ENCODE peak calls at places on chromosomes 13 and 19, in four cellular contexts. Q is small intestine, J is thoracic aorta, A is left lung. H is an unnamed sample.

GRCh38 chr13:84686458-84686857 is 804.2 kb upstream of the SLITRK1 start:
- DNase-seq in Q (peak; percentile 26), J (no peak), A (no peak), H (no peak)

GRCh38 chr19:40370997-40371801 is 18.8 kb downstream of the HIPK4 start:
- DNase-seq in Q (no peak), J (no peak), A (no peak), H (no peak)

GRCh38 chr13:89846890-89847585 is 1500.4 kb upstream of the MIR17HG start:
- DNase-seq in Q (no peak), J (no peak), A (no peak), H (no peak)

GRCh38 chr19:12202250-12202649 is 39.4 kb downstream of the ZNF136 start:
- DNase-seq in Q (peak; percentile 61), J (no peak), A (no peak), H (no peak)

GRCh38 chr19:31353826-31354225 is 4.6 kb upstream of the TSHZ3 start:
- DNase-seq in Q (no peak), J (no peak), A (no peak), H (no peak)

GRCh38 chr19:543912-544608 is at the start of gene GZMM:
- DNase-seq in Q (peak; percentile 36), J (no peak), A (peak; percentile 73), H (no peak)

GRCh38 chr13:110442946-110443632 is 118.4 kb downstream of the RAB20 start:
- DNase-seq in Q (no peak), J (no peak), A (no peak), H (no peak)

GRCh38 chr19:6213696-6214585 is 65.8 kb downstream of the MLLT1 start:
- DNase-seq in Q (no peak), J (no peak), A (no peak), H (no peak)

GRCh38 chr19:11554160-11554559 is 4.9 kb downstream of the ELOF1 start:
- DNase-seq in Q (no peak), J (no peak), A (no peak), H (no peak)

GRCh38 chr19:52992109-52993004 is 21.4 kb upstream of the ERVV-1 start:
- DNase-seq in Q (no peak), J (no peak), A (peak; percentile 78), H (peak; percentile 30)

GRCh38 chr13:78194904-78195639 is 276.4 kb upstream of the EDNRB start:
- DNase-seq in Q (no peak), J (no peak), A (no peak), H (no peak)

GRCh38 chr19:18304496-18305312 is 18.2 kb downstream of the LSM4 start:
- DNase-seq in Q (peak; percentile 78), J (peak; percentile 69), A (peak; percentile 94), H (peak; percentile 94)

GRCh38 chr13:40379794-40380608 is 286.4 kb downstream of the FOXO1 start:
- DNase-seq in Q (no peak), J (no peak), A (no peak), H (no peak)

GRCh38 chr13:30453727-30454126 is 12.0 kb downstream of the HMGB1 start:
- DNase-seq in Q (no peak), J (no peak), A (no peak), H (no peak)

GRCh38 chr13:40031031-40031430 is 375.6 kb downstream of the COG6 start:
- DNase-seq in Q (no peak), J (no peak), A (no peak), H (peak; percentile 10)

GRCh38 chr13:29429496-29429895 is 166.0 kb downstream of the SLC7A1 start:
- DNase-seq in Q (no peak), J (no peak), A (no peak), H (no peak)

GRCh38 chr19:5539431-5539833 is 28.3 kb downstream of the TINCR start:
- DNase-seq in Q (no peak), J (no peak), A (no peak), H (no peak)

GRCh38 chr19:50266896-50267295 is 62.3 kb downstream of the KCNC3 start:
- DNase-seq in Q (peak; percentile 53), J (no peak), A (no peak), H (no peak)

GRCh38 chr13:99434258-99434788 is 66.9 kb upstream of the TM9SF2 start:
- DNase-seq in Q (peak; percentile 42), J (no peak), A (no peak), H (peak; percentile 33)

GRCh38 chr13:66410314-66410713 is 819.8 kb downstream of the PCDH9 start:
- DNase-seq in Q (no peak), J (no peak), A (no peak), H (no peak)

GRCh38 chr13:111183087-111183645 is 68.1 kb downstream of the ARHGEF7 start:
- DNase-seq in Q (no peak), J (no peak), A (no peak), H (no peak)

GRCh38 chr13:50078512-50079277 is 63.5 kb downstream of the KCNRG start:
- DNase-seq in Q (no peak), J (no peak), A (no peak), H (no peak)
- H3K4me3 ChIP-seq in Q (no peak overlapping the region), J (peak overlapping the region; percentile 98), A (peak overlapping the region; percentile 60), H (peak overlapping the region; percentile 55)

GRCh38 chr19:7817801-7818200 is 12.2 kb upstream of the EVI5L start:
- DNase-seq in Q (no peak), J (no peak), A (no peak), H (no peak)

GRCh38 chr19:7819337-7819736 is 10.7 kb upstream of the EVI5L start:
- DNase-seq in Q (no peak), J (no peak), A (no peak), H (no peak)

GRCh38 chr19:7815325-7815724 is 14.7 kb upstream of the EVI5L start:
- DNase-seq in Q (no peak), J (no peak), A (no peak), H (no peak)

GRCh38 chr19:7820588-7820987 is 9.4 kb upstream of the EVI5L start:
- DNase-seq in Q (no peak), J (no peak), A (no peak), H (no peak)

GRCh38 chr19:7818806-7819205 is 11.2 kb upstream of the EVI5L start:
- DNase-seq in Q (no peak), J (no peak), A (no peak), H (no peak)
- H3K4me3 ChIP-seq in Q (no peak overlapping the region), J (no peak overlapping the region), A (no peak overlapping the region), H (no peak overlapping the region)

GRCh38 chr13:36674337-36675212 is 755 bp downstream of the SERTM1 start:
- DNase-seq in Q (no peak), J (no peak), A (peak; percentile 52), H (no peak)

GRCh38 chr13:36673838-36674326 is at the start of gene SERTM1:
- DNase-seq in Q (no peak), J (no peak), A (peak; percentile 79), H (peak; percentile 48)

GRCh38 chr13:36675213-36675536 is 1.4 kb downstream of the SERTM1 start:
- DNase-seq in Q (no peak), J (no peak), A (no peak), H (no peak)

DNA sequence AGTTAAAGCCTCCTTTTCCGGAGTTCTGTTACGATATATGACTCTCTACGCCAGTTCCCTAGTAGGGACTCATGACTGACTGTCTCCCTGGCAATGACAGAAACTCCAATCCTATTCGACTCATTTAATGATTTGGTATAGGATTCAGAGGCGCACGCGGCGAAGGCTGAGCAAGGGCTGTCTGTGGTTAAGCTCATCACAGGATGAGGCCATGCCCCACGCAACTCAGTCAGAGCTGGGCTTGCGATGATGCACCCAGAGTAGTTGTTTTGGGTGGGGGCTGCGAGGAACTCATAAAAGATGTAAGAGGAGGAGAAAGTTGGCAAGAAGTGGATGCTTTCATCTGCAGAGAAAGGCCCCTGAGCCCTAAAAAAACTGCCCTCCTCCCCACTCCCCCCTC is 468 bp upstream of the SERTM1 start:
- DNase-seq in Q (no peak), J (no peak), A (peak; percentile 59), H (no peak)
- H3K4me3 ChIP-seq in Q (no peak overlapping the region), J (no peak overlapping the region), A (no peak overlapping the region), H (no peak overlapping the region)

DNA sequence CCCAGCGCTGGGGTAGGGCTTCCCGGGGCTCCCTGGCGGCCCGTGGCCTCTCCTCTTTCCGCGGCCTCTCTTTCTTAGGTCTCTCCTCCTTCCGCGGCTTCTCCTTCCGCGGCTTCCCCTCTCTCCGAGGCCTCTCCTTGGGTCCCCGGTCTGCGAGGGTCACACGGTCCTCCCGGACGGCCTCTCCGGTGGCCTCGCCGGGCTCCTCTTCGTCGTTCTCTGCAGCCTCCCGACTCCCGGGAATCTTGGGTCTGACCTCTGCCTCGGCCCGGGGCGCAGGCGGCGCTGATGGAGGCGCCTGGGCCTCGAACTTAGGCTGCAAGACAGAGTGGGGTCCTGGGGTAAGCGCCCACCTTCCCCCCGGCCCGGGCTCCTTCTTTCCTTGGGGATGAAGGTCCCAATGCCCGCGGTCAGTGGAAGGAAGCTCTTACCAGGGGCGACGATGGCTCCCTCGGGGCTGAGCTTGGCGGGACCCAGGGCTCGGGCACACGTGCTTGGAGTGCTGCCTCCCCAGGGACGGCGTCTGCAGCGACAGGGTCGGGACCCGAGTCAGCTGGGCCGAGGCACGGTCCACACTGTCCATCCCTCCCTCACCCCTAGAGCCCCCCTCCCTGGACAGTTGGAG is 3.5 kb downstream of the AMH start:
- DNase-seq in Q (no peak), J (no peak), A (no peak), H (no peak)
- H3K4me3 ChIP-seq in Q (no peak overlapping the region), J (peak overlapping the region; percentile 34), A (no peak overlapping the region), H (no peak overlapping the region)